ENCODE peak calls at places on chromosome 21, in ten cellular contexts. D, X, C, U, B, F, I, E, Q and Y are unnamed samples. For H3K27me3, H3K9me3 and H3K4me1, the result is how much of the 10 kb centered on the place peaks cover.

GRCh38 chr21:31232344-31232743 is 111.7 kb downstream of the TIAM1 start:
- DNase-seq in X (no peak), D (no peak), Q (no peak), F (no peak), C (no peak), B (no peak), E (no peak), I (no peak), U (no peak), Y (no peak)

GRCh38 chr21:45130324-45130774 is 56.0 kb downstream of the ADARB1 start:
- DNase-seq in C (no peak), U (no peak), I (peak), X (no peak), B (peak), Q (no peak), E (peak), D (no peak), F (no peak), Y (no peak)

GRCh38 chr21:37899141-37899540 is 17.1 kb downstream of the KCNJ6 start:
- DNase-seq in Q (no peak), U (no peak), C (no peak), F (no peak), I (no peak), D (peak), E (no peak), X (no peak), B (no peak), Y (no peak)

GRCh38 chr21:44970766-44971671 is 31.2 kb downstream of the SLX9 start:
- DNase-seq in I (no peak), X (no peak), Q (no peak), C (no peak), E (no peak), B (no peak), F (no peak), U (no peak), D (no peak), Y (no peak)

GRCh38 chr21:45630876-45631275 is 12.6 kb upstream of the PCBP3 start:
- DNase-seq in D (no peak), F (no peak), E (no peak), C (no peak), U (no peak), X (no peak), I (no peak), Q (no peak), B (no peak), Y (no peak)

GRCh38 chr21:29130234-29130993 is at the start of gene MAP3K7CL:
- DNase-seq in D (no peak), B (no peak), E (no peak), X (peak), U (no peak), Q (no peak), I (peak), C (no peak), F (peak), Y (no peak)

GRCh38 chr21:34996304-34997081 is 52.6 kb downstream of the RUNX1 start:
- DNase-seq in E (no peak), C (no peak), F (peak), I (peak), X (no peak), U (no peak), B (peak), Q (no peak), D (no peak), Y (no peak)

GRCh38 chr21:45329261-45330074 is 41.8 kb upstream of the POFUT2 start:
- DNase-seq in I (no peak), B (peak), F (no peak), Q (no peak), E (no peak), U (peak), D (no peak), C (no peak), X (no peak), Y (no peak)

GRCh38 chr21:39807738-39808137 is 59.5 kb upstream of the PCP4 start:
- DNase-seq in F (no peak), C (no peak), E (no peak), B (no peak), X (no peak), U (no peak), I (no peak), Q (no peak), D (peak), Y (no peak)

GRCh38 chr21:39080366-39080765 is 102.9 kb downstream of the PSMG1 start:
- DNase-seq in F (no peak), X (no peak), C (no peak), E (no peak), U (no peak), Q (no peak), D (no peak), I (no peak), B (no peak), Y (no peak)

GRCh38 chr21:26844258-26845065 is 747 bp downstream of the ADAMTS1 start:
- DNase-seq in Q (peak), E (peak), C (peak), U (peak), X (peak), F (no peak), I (peak), D (peak), B (peak), Y (no peak)

GRCh38 chr21:46253610-46254124 is 25.1 kb upstream of the LSS start:
- DNase-seq in I (peak), F (no peak), D (no peak), U (peak), B (no peak), E (peak), C (no peak), X (no peak), Q (no peak), Y (no peak)

GRCh38 chr21:29164330-29164942 is 34.0 kb downstream of the MAP3K7CL start:
- DNase-seq in D (no peak), C (peak), Q (no peak), I (peak), E (peak), F (no peak), B (no peak), U (no peak), X (no peak), Y (no peak)

GRCh38 chr21:20789696-20790095 is 208.5 kb upstream of the NCAM2 start:
- DNase-seq in C (no peak), X (no peak), E (no peak), U (no peak), Q (no peak), D (no peak), I (no peak), B (no peak), F (no peak), Y (no peak)

DNA sequence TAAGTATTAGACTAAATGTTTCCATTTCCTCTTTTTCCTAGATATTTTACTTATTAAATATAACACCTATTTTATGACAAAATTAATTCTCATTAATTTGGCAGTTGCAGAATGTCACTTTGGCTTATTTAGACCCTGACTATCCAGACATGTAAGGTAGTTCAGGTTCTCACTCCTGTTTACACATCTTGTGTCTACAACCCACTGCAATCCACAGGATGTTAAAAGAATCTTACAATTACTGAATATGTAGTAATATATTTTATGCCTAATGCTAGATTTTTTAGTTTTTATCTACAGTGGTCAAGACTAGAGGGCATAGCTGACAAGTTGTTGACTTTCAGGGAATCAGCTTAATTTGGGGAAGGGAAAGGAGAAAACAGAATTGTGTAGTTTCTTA is 346.7 kb downstream of the USP25 start:
- DNase-seq in U (no peak), C (no peak), D (no peak), B (no peak), Q (no peak), E (no peak), I (no peak), F (no peak), X (no peak), Y (no peak)
- H3K27me3 ChIP-seq in U (under half), C (under half), D (under half), B (under half), Q (under half), E (under half), I (under half), F (under half), X (under half), Y (under half)

GRCh38 chr21:40852563-40852962 is 5.6 kb upstream of the DSCAM start:
- DNase-seq in F (no peak), I (no peak), C (no peak), D (no peak), X (no peak), U (no peak), E (no peak), Q (no peak), B (no peak), Y (no peak)
- H3K9me3 ChIP-seq in F (under half), I (under half), C (under half), D (under half), X (under half), U (under half), E (under half), Q (under half), B (under half), Y (under half)

DNA sequence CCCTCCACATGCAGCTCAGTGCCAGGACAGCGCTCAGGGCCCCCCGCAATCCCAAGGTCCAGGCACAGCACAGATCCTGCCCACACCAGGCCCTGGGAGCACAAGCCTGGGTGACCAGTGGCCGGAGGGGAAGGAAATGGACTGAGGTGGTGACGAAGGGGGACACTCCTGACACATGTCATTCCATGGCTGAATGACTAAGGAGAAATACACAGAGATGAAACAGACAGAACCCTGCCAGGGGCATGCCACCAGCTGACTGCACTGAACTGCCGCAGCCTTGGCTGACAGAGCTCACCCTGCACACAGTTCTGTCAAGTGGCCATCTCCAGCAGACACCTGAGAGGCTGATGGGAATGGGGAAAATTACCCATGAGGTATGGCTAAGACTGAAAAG is 56.1 kb downstream of the HSF2BP start:
- DNase-seq in U (no peak), B (no peak), X (no peak), D (no peak), E (no peak), C (no peak), Q (no peak), I (no peak), F (no peak), Y (no peak)
- H3K4me1 ChIP-seq in U (under half), B (under half), X (under half), D (under half), E (under half), C (under half), Q (under half), I (under half), F (under half), Y (under half)

GRCh38 chr21:36717901-36718465 is 19.1 kb downstream of the SIM2 start:
- DNase-seq in Q (no peak), D (no peak), U (no peak), C (no peak), I (no peak), E (no peak), X (no peak), B (no peak), F (no peak), Y (no peak)
- H3K27me3 ChIP-seq in Q (under half), D (under half), U (half or more), C (half or more), I (half or more), E (half or more), X (under half), B (under half), F (under half), Y (under half)

DNA sequence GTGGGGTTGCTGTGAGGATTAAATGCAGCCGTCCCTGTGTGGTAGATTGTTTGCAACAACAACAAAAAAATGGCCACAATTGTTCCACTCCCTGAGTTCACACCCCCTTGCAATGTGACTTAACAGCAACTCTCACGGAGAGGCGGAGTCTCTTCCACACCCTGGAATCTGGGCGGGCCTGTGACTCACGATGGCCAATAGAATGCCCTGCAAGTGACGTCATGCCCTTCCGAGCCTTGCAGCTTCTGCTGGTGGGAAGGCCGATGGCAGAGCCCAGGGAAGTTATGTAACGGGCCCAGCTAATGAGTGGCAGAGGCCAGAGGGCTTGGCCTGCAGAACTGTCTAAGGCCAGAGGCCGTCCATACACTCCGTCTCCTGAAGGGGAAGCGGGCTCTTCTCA is 87.9 kb downstream of the RIPK4 start:
- DNase-seq in Q (peak), I (peak), F (peak), D (peak), U (peak), C (peak), E (peak), X (peak), B (peak), Y (peak)
- H3K9me3 ChIP-seq in Q (under half), I (under half), F (under half), D (under half), U (under half), C (under half), E (under half), X (under half), B (under half), Y (under half)